ENCODE peak calls at places on chromosomes 13 and 19, in nine cellular contexts. T is OCI-LY7; N is CD4-positive, alpha-beta memory T cell; X is IMR-90; S is effector memory CD4-positive, alpha-beta T cell; F is mucosa of descending colon; L is T-helper 17 cell; O is transverse colon; H is tibial artery. P is an unnamed sample.

GRCh38 chr13:33547035-33547434 is 261.5 kb upstream of the STARD13 start:
- DNase-seq in H (no peak), O (no peak), T (no peak), F (no peak), S (no peak), N (no peak), X (no peak), L (no peak), P (no peak)

GRCh38 chr13:76754414-76754813 is 131.8 kb downstream of the KCTD12 start:
- DNase-seq in F (no peak), X (peak; percentile 60), S (no peak), N (no peak), T (no peak), H (no peak), L (no peak), O (no peak), P (no peak)

GRCh38 chr19:23699521-23699860 is 12.5 kb upstream of the ZNF675 start:
- DNase-seq in O (no peak), H (no peak), S (no peak), N (no peak), X (no peak), T (no peak), L (no peak), F (no peak), P (no peak)

GRCh38 chr13:44768775-44769578 is 192.8 kb upstream of the TSC22D1 start:
- DNase-seq in L (no peak), F (no peak), X (peak; percentile 46), S (no peak), T (no peak), H (no peak), N (no peak), O (no peak), P (no peak)

GRCh38 chr13:37023871-37024270 is 23.3 kb downstream of the EXOSC8 start:
- DNase-seq in H (no peak), N (no peak), X (peak; percentile 70), T (no peak), O (no peak), S (no peak), L (no peak), F (no peak), P (no peak)

GRCh38 chr13:94708031-94708571 is 4.2 kb downstream of the SOX21 start:
- DNase-seq in H (no peak), O (no peak), S (no peak), X (no peak), F (no peak), T (no peak), N (no peak), L (no peak), P (no peak)

GRCh38 chr13:31982540-31982939 is 49.0 kb upstream of the FRY start:
- DNase-seq in L (no peak), H (peak; percentile 82), S (no peak), N (no peak), T (no peak), F (peak; percentile 29), O (peak; percentile 45), X (peak; percentile 95), P (no peak)

GRCh38 chr19:14809272-14810057 is 25.5 kb downstream of the OR7A5 start:
- DNase-seq in S (no peak), O (no peak), H (no peak), T (no peak), L (no peak), X (no peak), F (no peak), N (no peak), P (no peak)

GRCh38 chr19:8221161-8221560 is 12.0 kb downstream of the CERS4 start:
- DNase-seq in H (no peak), L (no peak), S (no peak), T (no peak), O (no peak), N (no peak), X (no peak), F (no peak), P (no peak)

GRCh38 chr19:32067686-32068085 is 277.7 kb upstream of the ZNF507 start:
- DNase-seq in N (no peak), H (no peak), F (no peak), S (no peak), X (no peak), T (no peak), L (no peak), O (no peak), P (no peak)

DNA sequence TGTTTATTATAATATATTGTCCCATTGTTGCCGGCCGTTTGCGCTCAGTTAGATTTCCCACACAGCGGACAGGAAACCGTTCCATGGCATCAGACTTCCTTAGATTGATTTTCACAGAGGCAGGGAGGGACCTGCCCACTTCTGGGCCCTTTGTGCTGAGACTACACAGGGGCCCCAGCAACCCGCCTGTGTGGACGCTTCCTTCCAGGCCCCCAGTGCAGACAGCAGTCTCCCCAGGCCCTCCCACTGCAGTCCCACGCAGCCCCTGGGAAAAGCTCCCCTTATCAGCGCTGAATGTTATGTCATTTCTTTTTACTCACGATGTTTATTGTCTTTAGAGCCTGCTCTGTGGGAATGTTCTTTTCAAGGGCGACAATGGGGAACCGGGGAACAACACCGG is 351.7 kb upstream of the ARGLU1 start:
- DNase-seq in N (no peak), H (no peak), S (no peak), L (no peak), T (peak; percentile 49), O (no peak), X (no peak), F (no peak), P (no peak)
- H3K9me3 ChIP-seq in N (no peaks in the 10 kb centered on the region), H (no peaks in the 10 kb centered on the region), S (no peaks in the 10 kb centered on the region), L (no peaks in the 10 kb centered on the region), T (no peaks in the 10 kb centered on the region), O (no peaks in the 10 kb centered on the region), X (no peaks in the 10 kb centered on the region), F (no peaks in the 10 kb centered on the region), P (no peaks in the 10 kb centered on the region)

GRCh38 chr19:56562766-56563165 is 4.5 kb upstream of the ZNF470 start:
- DNase-seq in T (no peak), N (no peak), S (no peak), O (no peak), H (no peak), F (no peak), X (no peak), L (no peak), P (no peak)
- H3K9me3 ChIP-seq in T (peaks cover 11% of the 10 kb centered on the region), N (peaks cover 13% of the 10 kb centered on the region), S (peaks cover 49% of the 10 kb centered on the region), O (peaks cover 71% of the 10 kb centered on the region), H (peaks cover 21% of the 10 kb centered on the region), F (peaks cover 87% of the 10 kb centered on the region), X (peaks cover 53% of the 10 kb centered on the region), L (peaks cover 29% of the 10 kb centered on the region), P (peaks cover 32% of the 10 kb centered on the region)

GRCh38 chr19:52410276-52410675 is 12.6 kb downstream of the ZNF528 start:
- DNase-seq in N (no peak), H (no peak), S (no peak), O (no peak), L (no peak), T (no peak), F (no peak), X (no peak), P (no peak)
- H3K9me3 ChIP-seq in N (no peaks in the 10 kb centered on the region), H (peaks cover 26% of the 10 kb centered on the region), S (peaks cover 47% of the 10 kb centered on the region), O (peaks cover 66% of the 10 kb centered on the region), L (peaks cover 28% of the 10 kb centered on the region), T (no peaks in the 10 kb centered on the region), F (peaks cover 86% of the 10 kb centered on the region), X (peaks cover 51% of the 10 kb centered on the region), P (peaks cover 51% of the 10 kb centered on the region)

DNA sequence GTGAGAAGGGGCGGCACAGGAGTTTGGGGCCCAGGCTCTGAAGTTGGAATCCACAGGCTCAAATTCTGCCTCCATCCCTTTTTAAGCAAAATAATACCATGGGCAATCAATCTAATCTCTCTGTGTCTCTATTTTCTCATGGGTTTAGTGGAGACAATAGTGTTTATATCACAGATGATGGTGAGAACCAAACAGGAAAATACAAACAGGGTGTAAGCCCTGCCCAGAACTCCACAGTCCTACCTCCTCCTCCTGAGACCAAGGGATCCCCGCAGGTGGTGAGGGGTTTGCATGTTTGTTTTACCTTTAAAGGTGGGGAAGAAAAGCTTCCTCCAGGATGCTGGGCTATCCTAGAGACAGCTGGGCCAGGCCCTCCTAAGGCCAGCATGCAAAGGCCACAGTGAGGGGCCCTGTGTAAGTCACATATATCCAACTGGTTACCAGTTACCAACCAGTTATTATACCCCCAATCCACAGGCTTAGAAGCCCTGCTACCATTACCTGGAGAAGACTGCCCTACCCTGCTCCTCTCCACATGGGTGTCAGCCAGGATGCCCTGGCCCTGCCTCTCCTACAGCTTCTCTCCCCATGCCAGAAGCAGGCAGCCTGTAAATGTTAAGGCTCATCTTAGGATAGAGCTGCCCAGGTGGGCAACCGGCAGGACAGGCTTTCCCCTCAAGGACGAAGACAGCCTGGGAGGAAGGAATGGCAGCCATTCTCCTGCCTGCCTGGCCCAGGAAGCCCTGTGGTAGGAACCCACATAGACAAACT is 658.4 kb downstream of the UQCRFS1 start:
- DNase-seq in N (no peak), S (no peak), X (no peak), H (no peak), T (no peak), F (no peak), O (no peak), L (no peak), P (no peak)
- H3K9me3 ChIP-seq in N (no peaks in the 10 kb centered on the region), S (no peaks in the 10 kb centered on the region), X (peaks cover 33% of the 10 kb centered on the region), H (no peaks in the 10 kb centered on the region), T (no peaks in the 10 kb centered on the region), F (no peaks in the 10 kb centered on the region), O (no peaks in the 10 kb centered on the region), L (no peaks in the 10 kb centered on the region), P (no peaks in the 10 kb centered on the region)

GRCh38 chr19:17724655-17725054 is 5.4 kb downstream of the MAP1S start:
- DNase-seq in L (no peak), F (no peak), N (no peak), O (no peak), H (no peak), X (no peak), S (no peak), T (no peak), P (no peak)

GRCh38 chr19:17727843-17728242 is 8.6 kb downstream of the MAP1S start:
- DNase-seq in N (no peak), F (no peak), O (no peak), X (no peak), L (no peak), H (no peak), T (no peak), S (no peak), P (no peak)

GRCh38 chr19:17726136-17726741 is 7.0 kb downstream of the MAP1S start:
- DNase-seq in T (no peak), H (no peak), L (no peak), S (no peak), X (no peak), F (no peak), O (no peak), N (no peak), P (no peak)

GRCh38 chr19:17726914-17727773 is 7.9 kb downstream of the MAP1S start:
- DNase-seq in H (no peak), O (no peak), S (no peak), F (no peak), L (no peak), T (no peak), N (no peak), X (no peak), P (no peak)

GRCh38 chr19:17725422-17726078 is 6.3 kb downstream of the MAP1S start:
- DNase-seq in S (no peak), H (no peak), F (no peak), L (no peak), X (no peak), T (no peak), O (no peak), N (no peak), P (peak; percentile 22)
- H3K9me3 ChIP-seq in S (no peaks in the 10 kb centered on the region), H (no peaks in the 10 kb centered on the region), F (no peaks in the 10 kb centered on the region), L (no peaks in the 10 kb centered on the region), X (no peaks in the 10 kb centered on the region), T (no peaks in the 10 kb centered on the region), O (no peaks in the 10 kb centered on the region), N (no peaks in the 10 kb centered on the region), P (no peaks in the 10 kb centered on the region)

GRCh38 chr19:12272386-12272785 is 22.3 kb downstream of the ZNF44 start:
- DNase-seq in N (no peak), F (no peak), S (no peak), O (no peak), X (no peak), T (no peak), L (no peak), H (no peak), P (no peak)
- H3K9me3 ChIP-seq in N (peaks cover 11% of the 10 kb centered on the region), F (peaks cover 94% of the 10 kb centered on the region), S (peaks cover 58% of the 10 kb centered on the region), O (peaks cover 83% of the 10 kb centered on the region), X (peaks cover 75% of the 10 kb centered on the region), T (peaks cover 35% of the 10 kb centered on the region), L (peaks cover 56% of the 10 kb centered on the region), H (no peaks in the 10 kb centered on the region), P (peaks cover 40% of the 10 kb centered on the region)

P was measured in CD8-positive, alpha-beta T cell.